ENCODE peak calls at places on chromosome 13, in ten cellular contexts. C is heart left ventricle; W is WTC11; A is stimulated activated CD4-positive, alpha-beta T cell treated with anti-CD3 and anti-CD28 coated beads, Interleukin-1b, Interleukin-23, amount 100 ng/mL, for 24 hours; D is epithelial cell of esophagus; N is T-helper 2 cell; F is brain microvascular endothelial cell; H is GM06990; U is MV-4-11; S is neural progenitor cell. R is an unnamed sample.

GRCh38 chr13:26323764-26324163 is 69.8 kb downstream of the CDK8 start:
- DNase-seq in C (no peak), W (no peak), A (no peak), D (peak; percentile 53), N (no peak), F (no peak), H (no peak), U (no peak), S (no peak), R (no peak)

GRCh38 chr13:34156841-34157365 is 339.0 kb downstream of the RFC3 start:
- DNase-seq in C (peak; percentile 38), W (no peak), A (no peak), D (peak; percentile 99), N (no peak), F (peak; percentile 94), H (peak; percentile 67), U (peak; percentile 52), S (no peak), R (no peak)

GRCh38 chr13:58994778-58995177 is 1169.0 kb downstream of the DIAPH3 start:
- DNase-seq in C (no peak), W (no peak), A (no peak), D (peak; percentile 8), N (no peak), F (no peak), H (no peak), U (peak; percentile 2), S (no peak), R (no peak)

GRCh38 chr13:113121928-113122420 is 625 bp upstream of the F10 start:
- DNase-seq in C (no peak), W (no peak), A (no peak), D (no peak), N (no peak), F (no peak), H (no peak), U (no peak), S (no peak), R (no peak)

GRCh38 chr13:106533940-106534843 is 1.3 kb downstream of the EFNB2 start:
- DNase-seq in C (peak; percentile 37), W (peak; percentile 46), A (no peak), D (peak; percentile 60), N (peak; percentile 10), F (peak; percentile 55), H (peak; percentile 29), U (no peak), S (peak; percentile 55), R (no peak)

GRCh38 chr13:101283782-101284181 is 132.5 kb downstream of the NALCN start:
- DNase-seq in C (no peak), W (no peak), A (no peak), D (peak; percentile 69), N (no peak), F (no peak), H (no peak), U (no peak), S (no peak), R (no peak)

GRCh38 chr13:101346161-101346560 is 70.1 kb downstream of the NALCN start:
- DNase-seq in C (no peak), W (no peak), A (no peak), D (no peak), N (no peak), F (peak; percentile 15), H (no peak), U (no peak), S (no peak), R (no peak)

GRCh38 chr13:32878172-32878571 is 138.1 kb upstream of the KL start:
- DNase-seq in C (no peak), W (no peak), A (no peak), D (peak; percentile 91), N (no peak), F (no peak), H (no peak), U (no peak), S (no peak), R (no peak)

GRCh38 chr13:92232880-92233279 is 834.5 kb downstream of the GPC5 start:
- DNase-seq in C (no peak), W (no peak), A (no peak), D (no peak), N (no peak), F (no peak), H (no peak), U (no peak), S (no peak), R (no peak)

GRCh38 chr13:44271915-44272341 is 101.7 kb upstream of the SERP2 start:
- DNase-seq in C (peak; percentile 48), W (no peak), A (no peak), D (no peak), N (no peak), F (no peak), H (no peak), U (no peak), S (no peak), R (no peak)

GRCh38 chr13:111972261-111972780 is 94.6 kb upstream of the SOX1 start:
- DNase-seq in C (no peak), W (no peak), A (no peak), D (no peak), N (no peak), F (no peak), H (no peak), U (no peak), S (peak; percentile 21), R (no peak)

GRCh38 chr13:33257786-33258185 is 27.8 kb downstream of the STARD13 start:
- DNase-seq in C (no peak), W (no peak), A (no peak), D (no peak), N (no peak), F (no peak), H (no peak), U (no peak), S (no peak), R (no peak)

GRCh38 chr13:83568019-83568418 is 314.3 kb downstream of the SLITRK1 start:
- DNase-seq in C (no peak), W (no peak), A (no peak), D (no peak), N (no peak), F (no peak), H (no peak), U (no peak), S (no peak), R (no peak)

GRCh38 chr13:99228737-99229691 is 28.4 kb downstream of the UBAC2 start:
- DNase-seq in C (no peak), W (no peak), A (no peak), D (peak; percentile 83), N (no peak), F (peak; percentile 46), H (peak; percentile 56), U (peak; percentile 87), S (no peak), R (no peak)

R was measured in CMK.